ENCODE peak calls at places on chromosomes 3 and 15, in five cellular contexts. T is mesenchymal stem cell, O is H9, E is H1, C is trophoblast cell. B is an unnamed sample.

GRCh38 chr3:195133462-195133861 is 137.5 kb downstream of the XXYLT1 start:
- DNase-seq in E (no peak), T (no peak), O (no peak), C (no peak), B (no peak)

GRCh38 chr3:119924111-119925094 is 142.5 kb downstream of the NR1I2 start:
- DNase-seq in E (no peak), T (no peak), C (no peak), O (no peak), B (no peak)

GRCh38 chr3:190101320-190102117 is 19.2 kb downstream of the P3H2 start:
- DNase-seq in O (no peak), T (peak), E (no peak), C (no peak), B (no peak)

GRCh38 chr15:59432389-59432788 is 5.6 kb upstream of the FAM81A start:
- DNase-seq in T (no peak), O (no peak), C (no peak), E (no peak), B (no peak)

GRCh38 chr3:186181901-186182300 is 73.0 kb upstream of the ETV5 start:
- DNase-seq in O (no peak), C (no peak), T (no peak), E (no peak), B (no peak)

GRCh38 chr15:63381301-63382192 is at the start of gene CA12:
- DNase-seq in C (peak), O (peak), T (peak), E (peak), B (peak)

GRCh38 chr15:38260077-38260476 is 7.4 kb downstream of the SPRED1 start:
- DNase-seq in C (no peak), E (no peak), O (no peak), T (peak), B (no peak)

GRCh38 chr15:70427531-70428120 is 329.9 kb upstream of the TLE3 start:
- DNase-seq in C (peak), T (no peak), E (no peak), O (no peak), B (no peak)

GRCh38 chr3:135982404-135982761 is 16.9 kb downstream of the PPP2R3A start:
- DNase-seq in O (no peak), C (no peak), T (no peak), E (no peak), B (no peak)

GRCh38 chr3:37963635-37964034 is 27.0 kb upstream of the VILL start:
- DNase-seq in T (no peak), O (no peak), C (no peak), E (no peak), B (no peak)

GRCh38 chr15:92074646-92075045 is 221.1 kb downstream of the SLCO3A1 start:
- DNase-seq in T (no peak), C (peak), O (no peak), E (no peak), B (no peak)

GRCh38 chr3:38717603-38718240 is 68.2 kb upstream of the SCN5A start:
- DNase-seq in C (no peak), O (no peak), E (no peak), T (no peak), B (no peak)

GRCh38 chr15:101525087-101525669 is 35.7 kb upstream of the PCSK6 start:
- DNase-seq in O (no peak), E (no peak), C (no peak), T (no peak), B (no peak)

GRCh38 chr3:59660852-59661624 is 611.2 kb upstream of the CFAP20DC start:
- DNase-seq in E (no peak), O (no peak), T (no peak), C (peak), B (no peak)

GRCh38 chr15:90004671-90005070 is 3.5 kb downstream of the ZNF710 start:
- DNase-seq in O (no peak), C (peak), T (peak), E (no peak), B (no peak)

GRCh38 chr3:136955813-136956212 is 2.0 kb upstream of the IL20RB start:
- DNase-seq in C (peak), E (no peak), O (no peak), T (peak), B (no peak)

GRCh38 chr15:60536314-60536713 is 57.4 kb upstream of the ICE2 start:
- DNase-seq in T (peak), O (no peak), E (no peak), C (no peak), B (no peak)

GRCh38 chr3:165195628-165196576 is at the start of gene SLITRK3:
- DNase-seq in T (peak), C (no peak), O (peak), E (no peak), B (peak)

GRCh38 chr3:125110016-125110875 is 54.4 kb upstream of the HEG1 start:
- DNase-seq in C (no peak), T (peak), E (no peak), O (no peak), B (no peak)

GRCh38 chr3:53161820-53162671 is 1.0 kb downstream of the PRKCD start:
- DNase-seq in T (peak), O (peak), C (peak), E (no peak), B (no peak)

GRCh38 chr3:90091557-90091956 is 984.1 kb downstream of the EPHA3 start:
- DNase-seq in O (peak), E (no peak), T (peak), C (peak), B (no peak)

GRCh38 chr3:115986555-115987207 is 363.4 kb downstream of the GAP43 start:
- DNase-seq in E (no peak), T (peak), O (peak), C (peak), B (no peak)

GRCh38 chr15:38054488-38054887 is 120.0 kb downstream of the TMCO5A start:
- DNase-seq in E (no peak), T (no peak), O (no peak), C (no peak), B (no peak)

GRCh38 chr3:130341882-130342281 is 3.6 kb upstream of the COL6A5 start:
- DNase-seq in O (no peak), E (no peak), T (no peak), C (no peak), B (no peak)

GRCh38 chr3:195774917-195775316 is 36.8 kb downstream of the MUC4 start:
- DNase-seq in T (no peak), C (peak), O (peak), E (peak), B (peak)

GRCh38 chr3:170962426-170962825 is 54.0 kb upstream of the EIF5A2 start:
- DNase-seq in C (no peak), E (no peak), T (no peak), O (no peak), B (no peak)

GRCh38 chr3:110932515-110933095 is 139.0 kb upstream of the NECTIN3 start:
- DNase-seq in T (no peak), E (no peak), C (no peak), O (no peak), B (no peak)

GRCh38 chr3:46707601-46708011 is 6.4 kb downstream of the TMIE start:
- DNase-seq in O (no peak), T (no peak), E (no peak), C (no peak), B (no peak)

GRCh38 chr3:117355566-117355965 is 646.0 kb downstream of the TUSC7 start:
- DNase-seq in O (peak), E (no peak), C (peak), T (no peak), B (no peak)

GRCh38 chr15:87907676-87908446 is 348.7 kb downstream of the NTRK3 start:
- DNase-seq in C (no peak), E (no peak), T (no peak), O (no peak), B (no peak)

GRCh38 chr3:9415485-9416138 is 18.2 kb downstream of the SETD5 start:
- DNase-seq in O (no peak), C (no peak), T (no peak), E (no peak), B (no peak)

GRCh38 chr15:85828869-85829268 is 34.1 kb upstream of the KLHL25 start:
- DNase-seq in E (no peak), C (peak), O (no peak), T (no peak), B (no peak)

GRCh38 chr15:78073026-78073425 is 4.5 kb downstream of the TBC1D2B start:
- DNase-seq in C (no peak), O (no peak), E (no peak), T (peak), B (no peak)

GRCh38 chr3:19455546-19455945 is 307.2 kb downstream of the KCNH8 start:
- DNase-seq in O (no peak), E (no peak), C (no peak), T (no peak), B (no peak)

GRCh38 chr15:37004981-37005735 is 95.2 kb downstream of the MEIS2 start:
- DNase-seq in E (no peak), O (no peak), T (no peak), C (peak), B (no peak)

GRCh38 chr3:53773586-53774368 is 72.4 kb downstream of the CHDH start:
- DNase-seq in C (peak), E (no peak), O (no peak), T (peak), B (no peak)

GRCh38 chr3:162719684-162720341 is 1223.2 kb downstream of the OTOL1 start:
- DNase-seq in C (peak), E (no peak), O (no peak), T (peak), B (no peak)

GRCh38 chr15:68211656-68212320 is 6.7 kb upstream of the CALML4 start:
- DNase-seq in E (no peak), C (no peak), T (no peak), O (no peak), B (no peak)

GRCh38 chr3:171321241-171321640 is 139.0 kb downstream of the TNIK start:
- DNase-seq in O (no peak), E (no peak), C (no peak), T (no peak), B (no peak)

GRCh38 chr15:26870346-26870745 is 3.5 kb downstream of the GABRA5 start:
- DNase-seq in C (no peak), O (no peak), T (no peak), E (no peak), B (no peak)

GRCh38 chr15:26875476-26875850 is 8.6 kb downstream of the GABRA5 start:
- DNase-seq in C (no peak), T (no peak), O (no peak), E (no peak), B (no peak)

GRCh38 chr15:26874774-26875475 is 8.1 kb downstream of the GABRA5 start:
- DNase-seq in T (no peak), O (no peak), E (no peak), C (no peak), B (no peak)

GRCh38 chr15:26872206-26872605 is 5.3 kb downstream of the GABRA5 start:
- DNase-seq in E (no peak), T (no peak), O (no peak), C (no peak), B (no peak)

GRCh38 chr15:26873846-26874245 is 7.0 kb downstream of the GABRA5 start:
- DNase-seq in T (no peak), C (no peak), O (no peak), E (no peak), B (no peak)
- H2BK12ac ChIP-seq in T (no peak), C (no peak), O (no peak), E (no peak), B (no peak)

GRCh38 chr15:57881361-57881760 is 174.8 kb downstream of the POLR2M start:
- DNase-seq in O (no peak), C (no peak), E (no peak), T (no peak), B (no peak)
- H2AFZ ChIP-seq in O (no peak), C (no peak), E (no peak), T (no peak), B (no peak)

GRCh38 chr15:76312540-76313174 is 1.4 kb upstream of the ETFA start:
- DNase-seq in O (no peak), E (no peak), T (peak), C (peak), B (no peak)

GRCh38 chr15:76313731-76314130 is 2.5 kb upstream of the ETFA start:
- DNase-seq in E (no peak), C (peak), O (no peak), T (no peak), B (no peak)

GRCh38 chr15:76309561-76310330 is 1.5 kb downstream of the ETFA start:
- DNase-seq in E (no peak), O (no peak), C (peak), T (peak), B (no peak)

GRCh38 chr15:76310470-76311070 is 699 bp downstream of the ETFA start:
- DNase-seq in E (no peak), C (peak), T (peak), O (no peak), B (no peak)

DNA sequence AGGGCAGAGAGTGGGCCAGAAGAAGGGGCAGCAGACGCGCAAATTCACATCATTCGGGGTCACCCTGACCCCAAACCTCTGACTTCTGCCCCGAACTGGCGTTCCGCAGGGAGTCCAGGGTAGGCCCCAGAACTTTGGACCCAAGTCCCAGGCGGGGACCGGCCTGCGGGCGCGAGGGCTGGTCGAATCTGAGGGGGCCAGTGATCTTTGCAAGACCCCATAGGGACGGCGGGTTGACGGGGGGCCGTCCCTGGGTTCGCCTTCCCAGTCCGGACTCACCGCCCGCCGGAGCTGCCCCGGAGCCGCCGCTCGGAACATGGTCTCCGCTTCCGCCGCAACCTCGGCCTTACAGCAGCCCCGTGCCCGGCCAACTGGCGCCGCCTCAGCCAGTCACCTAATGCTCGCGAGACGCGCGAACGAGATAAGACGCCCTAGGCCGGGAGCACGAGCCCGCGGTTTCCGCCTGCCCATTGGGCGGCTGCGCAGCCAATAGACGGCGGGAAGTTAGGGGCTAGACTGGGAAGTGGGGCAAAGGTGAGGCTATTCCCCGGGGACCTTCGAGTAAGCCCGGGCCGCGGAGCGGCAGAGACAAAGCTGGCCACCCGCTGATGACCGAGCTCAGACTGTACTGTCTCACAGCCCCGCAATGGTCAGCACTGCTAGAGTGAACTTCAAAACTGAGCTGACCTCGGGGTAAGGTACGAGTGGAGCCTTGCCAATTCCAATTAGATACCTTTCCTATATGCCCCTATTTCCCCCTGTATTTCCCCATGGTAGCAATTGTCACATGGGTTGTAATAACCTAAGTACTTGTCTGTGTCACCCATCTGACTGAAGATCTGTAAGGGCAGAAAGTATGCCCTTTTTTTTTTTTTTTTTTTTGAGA is at the start of gene ETFA:
- DNase-seq in O (peak), T (peak), C (peak), E (peak), B (peak)
- H3K23ac ChIP-seq in O (no peak), T (peak), C (no peak), E (peak), B (peak)

DNA sequence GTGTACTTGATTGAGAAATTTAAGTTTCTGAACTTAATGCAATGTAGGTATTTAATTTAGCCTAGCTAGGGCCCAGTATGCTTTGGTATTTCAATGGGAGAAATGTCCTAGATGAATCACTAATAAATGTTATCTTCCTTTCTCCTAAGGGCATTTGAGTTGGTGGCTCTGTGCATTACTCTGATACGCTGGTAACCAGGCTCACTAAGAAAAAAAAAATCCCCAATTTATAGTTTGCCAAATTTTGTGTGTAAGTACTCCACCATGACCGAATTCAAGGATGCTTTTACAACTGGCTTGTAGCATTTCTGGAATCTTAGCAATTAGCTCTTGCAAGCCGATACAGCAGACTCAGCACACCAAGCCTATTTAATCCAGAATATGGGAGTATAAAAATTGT is 94.6 kb upstream of the LPP start:
- DNase-seq in C (peak), T (no peak), E (no peak), O (no peak), B (no peak)
- H2BK12ac ChIP-seq in C (no peak), T (no peak), E (no peak), O (no peak), B (no peak)

GRCh38 chr3:184078851-184079250 is 18.0 kb upstream of the HTR3E start:
- DNase-seq in T (no peak), C (no peak), O (no peak), E (no peak), B (no peak)
- H2AFZ ChIP-seq in T (no peak), C (no peak), O (no peak), E (no peak), B (no peak)

GRCh38 chr3:179655236-179655635 is 2.4 kb downstream of the USP13 start:
- DNase-seq in T (no peak), O (no peak), E (no peak), C (no peak), B (no peak)
- H3K23ac ChIP-seq in T (no peak), O (no peak), E (no peak), C (no peak), B (no peak)

DNA sequence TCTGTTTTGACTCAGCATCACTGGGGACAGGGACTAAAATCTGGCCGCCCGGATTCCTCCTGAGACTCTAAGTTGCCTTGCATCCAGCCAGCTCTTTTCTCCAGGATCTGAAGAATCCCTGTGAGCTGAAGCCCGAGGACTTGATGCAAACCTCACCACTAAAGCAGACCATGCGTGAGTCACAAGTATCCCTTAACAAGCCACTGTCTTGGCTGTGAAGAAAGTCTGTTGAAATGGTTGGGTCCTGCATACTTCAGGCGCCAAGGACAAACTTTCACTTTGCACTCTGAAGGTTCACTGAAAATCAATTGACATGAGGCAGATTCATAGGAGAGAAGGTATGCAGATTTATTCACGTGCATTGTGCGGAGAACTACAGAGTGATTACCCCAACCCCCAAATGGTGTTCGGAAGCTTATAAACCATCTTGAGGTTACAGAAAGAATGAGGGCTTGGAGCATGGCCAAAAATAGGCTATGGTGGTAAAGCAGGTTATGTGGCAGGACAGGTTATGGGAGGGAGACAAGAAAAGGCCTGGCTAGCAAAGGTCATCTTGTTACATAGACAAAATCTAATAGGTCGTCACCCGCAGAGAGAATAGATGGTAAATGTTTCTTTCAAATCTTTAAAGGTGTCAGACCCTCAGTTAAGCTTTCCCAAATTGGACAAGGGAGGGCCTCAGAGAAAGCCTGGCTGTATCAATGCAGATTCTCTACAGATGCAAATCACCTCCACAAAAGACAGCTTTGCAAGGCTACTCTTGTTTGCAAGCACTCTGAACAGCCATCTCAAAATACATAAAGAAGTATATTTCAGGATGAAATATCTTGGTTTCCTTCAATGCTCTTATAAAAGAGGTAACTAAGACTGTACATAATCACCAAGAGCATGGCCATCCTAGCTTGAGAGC is 126.3 kb upstream of the PLAAT1 start:
- DNase-seq in T (no peak), O (no peak), E (no peak), C (peak), B (no peak)
- H2BK12ac ChIP-seq in T (no peak), O (no peak), E (no peak), C (no peak), B (no peak)

DNA sequence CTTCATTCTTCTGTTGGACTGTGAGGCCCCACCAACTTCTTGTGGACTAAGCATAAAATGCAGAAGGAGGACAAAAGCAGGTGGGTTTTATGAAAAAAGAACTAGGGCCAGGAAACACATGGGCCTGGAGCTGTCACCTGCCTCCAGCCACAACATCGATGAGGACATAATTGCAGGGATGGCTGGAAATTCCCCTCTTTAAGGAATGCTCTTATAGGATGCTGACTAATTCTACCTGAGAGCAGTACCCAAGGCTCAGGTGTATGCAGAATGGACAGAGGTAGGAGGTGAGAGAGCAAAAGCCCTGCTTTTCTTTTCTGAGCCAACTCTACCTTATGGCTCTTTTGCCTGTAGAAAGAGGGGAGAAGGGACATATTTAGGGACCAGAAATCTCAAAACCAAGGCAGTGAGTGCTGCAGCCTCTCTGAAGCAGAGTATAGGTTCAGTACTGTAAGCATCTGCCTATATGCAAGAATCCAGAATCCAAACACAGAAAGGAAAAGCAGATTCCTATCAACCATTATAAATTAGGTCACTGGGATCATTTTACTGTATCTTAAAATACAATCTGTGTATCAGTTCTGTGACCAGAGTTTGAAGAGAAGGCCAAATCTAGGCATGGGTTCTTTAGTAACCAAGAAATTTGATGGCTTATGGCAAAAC is 205.3 kb upstream of the WNT5A start:
- DNase-seq in T (no peak), E (no peak), C (no peak), O (no peak), B (no peak)
- H2AFZ ChIP-seq in T (no peak), E (no peak), C (no peak), O (no peak), B (no peak)